ENCODE peak calls at places on chromosomes 13 and 19, in eight cellular contexts. F is transverse colon, E is astrocyte of the spinal cord, C is AG09309, H is AG04450, Z is fibroblast of mammary gland, I is fibroblast of villous mesenchyme, K is H1. J is an unnamed sample.

GRCh38 chr19:4566402-4567051 is 7.0 kb upstream of the SEMA6B start:
- DNase-seq in F (no peak), Z (no peak), I (no peak), H (no peak), E (no peak), C (no peak), K (no peak), J (no peak)

GRCh38 chr13:102399791-102400618 is 1.8 kb downstream of the FGF14 start:
- DNase-seq in H (no peak), I (no peak), E (no peak), K (no peak), F (peak), Z (peak), C (no peak), J (no peak)

GRCh38 chr19:33434886-33435705 is 61.6 kb downstream of the CEBPG start:
- DNase-seq in I (peak), K (no peak), Z (peak), F (no peak), C (no peak), H (no peak), E (peak), J (no peak)

GRCh38 chr19:52946322-52947310 is 16.1 kb downstream of the ZNF816 start:
- DNase-seq in C (no peak), H (no peak), E (peak), F (peak), Z (peak), I (peak), K (peak), J (no peak)

GRCh38 chr19:2661615-2662014 is 40.9 kb downstream of the GNG7 start:
- DNase-seq in I (no peak), F (no peak), K (no peak), C (no peak), Z (peak), H (no peak), E (no peak), J (no peak)

GRCh38 chr13:103250071-103250470 is 183.9 kb upstream of the SLC10A2 start:
- DNase-seq in H (no peak), E (no peak), F (no peak), I (no peak), K (no peak), C (no peak), Z (no peak), J (no peak)

GRCh38 chr13:98877936-98878335 is 99.9 kb downstream of the DOCK9 start:
- DNase-seq in C (no peak), Z (no peak), H (no peak), F (no peak), E (no peak), I (no peak), K (no peak), J (no peak)

GRCh38 chr13:80339841-80340642 is 884 bp downstream of the SPRY2 start:
- DNase-seq in E (peak), I (peak), K (no peak), F (peak), Z (peak), H (no peak), C (no peak), J (no peak)

GRCh38 chr13:41139296-41139966 is 6.8 kb upstream of the KBTBD6 start:
- DNase-seq in H (peak), Z (peak), E (peak), F (no peak), K (no peak), I (peak), C (no peak), J (peak)

GRCh38 chr13:75760182-75760981 is 124.3 kb downstream of the LMO7 start:
- DNase-seq in Z (peak), I (peak), C (no peak), K (no peak), F (peak), H (no peak), E (no peak), J (no peak)

GRCh38 chr13:61777281-61777680 is 361.6 kb upstream of the PCDH20 start:
- DNase-seq in Z (peak), F (no peak), I (no peak), E (peak), K (no peak), H (no peak), C (no peak), J (no peak)

DNA sequence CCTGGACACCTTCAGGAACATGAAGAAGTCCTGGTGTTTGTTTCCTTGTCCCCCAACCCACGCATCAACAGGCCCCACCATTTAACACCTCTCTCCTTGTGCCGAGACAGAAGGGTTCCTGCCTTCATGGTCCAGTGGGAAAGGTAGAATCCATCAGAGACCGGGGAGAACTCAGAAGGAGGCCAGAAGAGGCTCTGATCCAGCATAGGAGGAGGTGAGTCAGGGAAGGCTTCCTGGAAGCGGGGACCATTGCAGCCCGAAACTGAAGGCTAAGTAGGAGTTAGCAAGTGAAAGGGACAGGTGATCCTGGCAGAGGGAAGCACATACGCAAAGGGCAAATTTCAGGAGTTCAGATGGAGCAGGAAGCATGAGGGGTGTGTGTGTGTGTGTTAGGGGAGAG is 484 bp downstream of the ICAM3 start:
- DNase-seq in H (no peak), K (no peak), Z (no peak), E (no peak), I (no peak), F (no peak), C (no peak), J (no peak)
- H3K4me3 ChIP-seq in H (no peak), K (no peak), Z (no peak), E (no peak), I (no peak), F (peak), C (no peak), J (no peak)

DNA sequence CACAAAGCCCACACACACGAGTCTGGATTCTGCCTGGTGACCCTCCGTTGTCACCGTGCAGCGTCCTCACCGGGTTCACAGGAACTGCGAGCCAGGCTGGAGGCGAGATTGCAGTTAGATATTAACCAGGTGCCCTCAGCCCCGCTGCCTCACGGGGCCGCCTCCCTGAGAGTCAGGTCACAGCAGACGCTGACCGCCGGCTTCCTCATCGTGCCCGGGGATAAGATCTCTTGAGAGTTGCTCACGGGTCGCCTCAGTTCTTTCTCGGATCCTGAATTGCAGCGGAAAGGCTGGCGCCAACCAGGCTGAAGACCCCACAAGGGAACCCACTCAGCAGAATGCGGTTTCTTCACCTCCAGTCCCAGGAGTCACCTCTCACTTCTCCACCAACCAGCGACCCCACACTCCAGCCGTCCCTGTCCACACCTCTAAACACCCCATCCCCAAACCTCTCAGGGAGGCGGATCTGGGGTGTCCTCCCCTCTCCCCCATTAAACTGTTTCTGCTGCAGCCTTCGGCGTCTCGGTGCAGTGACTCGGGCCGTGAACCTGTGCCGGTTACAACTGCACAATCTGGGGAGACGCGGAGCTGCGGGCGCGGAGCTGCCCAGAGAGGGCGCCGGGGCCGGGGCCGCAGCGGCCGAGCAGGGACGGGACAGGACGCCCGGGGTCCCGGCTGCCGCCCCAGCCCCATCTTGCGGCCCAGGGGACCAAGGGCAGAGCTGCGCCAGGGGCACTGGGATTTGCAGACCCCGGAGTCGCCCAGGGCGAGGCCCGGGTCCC is 591 bp downstream of the ZNF823 start:
- DNase-seq in I (peak), C (no peak), H (no peak), Z (peak), E (peak), K (no peak), F (peak), J (peak)
- TF ChIP-seq CTCF in I (peak), C (no peak), H (no peak), Z (no peak), E (no peak), K (no peak), F (no peak), J (peak)

GRCh38 chr13:108368240-108368898 is 98.9 kb downstream of the TNFSF13B start:
- DNase-seq in H (no peak), F (no peak), E (no peak), K (no peak), I (no peak), C (no peak), Z (no peak), J (no peak)
- H3K4me3 ChIP-seq in H (no peak), F (no peak), E (no peak), K (no peak), I (no peak), C (no peak), Z (no peak), J (no peak)

GRCh38 chr13:113741101-113741731 is 17.8 kb upstream of the TMEM255B start:
- DNase-seq in K (no peak), Z (no peak), I (peak), C (no peak), F (no peak), H (no peak), E (peak), J (no peak)
- TF ChIP-seq CTCF in K (no peak), Z (no peak), I (no peak), C (no peak), F (no peak), H (no peak), E (no peak), J (no peak)

DNA sequence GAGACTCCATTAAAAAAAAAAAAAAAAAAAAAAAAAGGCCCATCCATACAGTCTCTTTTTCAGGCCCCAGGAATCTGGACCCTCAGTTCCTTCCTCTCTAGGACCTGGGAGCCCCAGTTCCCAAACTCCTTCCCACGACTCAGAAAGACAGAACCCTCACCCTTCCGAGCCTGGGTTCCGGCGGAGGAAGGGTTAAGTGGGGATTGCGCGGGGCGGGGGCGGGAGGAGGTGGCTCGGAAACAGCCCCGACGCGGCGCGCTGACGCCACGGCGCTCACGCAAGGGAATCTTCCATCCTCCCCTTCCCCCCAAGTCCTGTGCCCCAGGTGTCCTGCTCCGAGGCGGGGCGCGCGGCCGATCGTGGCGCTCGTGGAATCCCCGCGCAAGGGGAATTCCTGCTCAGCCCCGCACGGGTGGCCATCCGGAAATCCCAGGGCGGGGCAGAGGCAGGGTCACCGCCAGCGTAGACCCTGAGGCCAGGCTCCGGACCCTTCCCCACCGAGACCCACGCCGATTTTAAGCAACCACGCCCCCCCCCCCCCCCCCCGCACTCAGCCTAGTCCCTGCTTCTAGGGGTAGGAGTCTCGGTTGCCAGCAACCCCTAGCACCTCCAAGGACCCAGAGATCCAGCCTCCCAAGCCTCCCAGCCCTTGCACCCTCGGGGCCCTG is 659 bp downstream of the NFKBID start:
- DNase-seq in H (no peak), C (no peak), E (peak), F (peak), Z (peak), I (peak), K (no peak), J (no peak)
- H3K4me3 ChIP-seq in H (peak), C (peak), E (peak), F (peak), Z (peak), I (peak), K (peak), J (peak)

GRCh38 chr19:6110360-6110977 is at the start of gene RFX2:
- DNase-seq in Z (peak), C (peak), F (peak), H (peak), E (peak), K (peak), I (peak), J (peak)
- TF ChIP-seq CTCF in Z (no peak), C (no peak), F (no peak), H (no peak), E (no peak), K (no peak), I (no peak), J (no peak)

GRCh38 chr19:48746738-48747575 is at the start of gene IZUMO1:
- DNase-seq in C (no peak), H (peak), E (peak), F (peak), I (peak), K (no peak), Z (peak), J (peak)
- H3K4me3 ChIP-seq in C (peak), H (peak), E (peak), F (peak), I (peak), K (peak), Z (peak), J (peak)

GRCh38 chr19:42326969-42327368 is 1.5 kb downstream of the MEGF8 start:
- DNase-seq in F (no peak), Z (no peak), C (no peak), I (no peak), E (no peak), K (no peak), H (no peak), J (no peak)

GRCh38 chr19:42324655-42325307 is 654 bp upstream of the MEGF8 start:
- DNase-seq in K (no peak), E (no peak), Z (no peak), C (no peak), F (peak), I (no peak), H (no peak), J (no peak)

GRCh38 chr19:42325896-42326771 is 699 bp downstream of the MEGF8 start:
- DNase-seq in Z (no peak), C (no peak), E (no peak), K (no peak), H (no peak), I (no peak), F (no peak), J (no peak)

GRCh38 chr19:42323852-42324654 is 1.4 kb upstream of the MEGF8 start:
- DNase-seq in H (no peak), I (no peak), C (no peak), Z (no peak), F (peak), E (no peak), K (no peak), J (no peak)

DNA sequence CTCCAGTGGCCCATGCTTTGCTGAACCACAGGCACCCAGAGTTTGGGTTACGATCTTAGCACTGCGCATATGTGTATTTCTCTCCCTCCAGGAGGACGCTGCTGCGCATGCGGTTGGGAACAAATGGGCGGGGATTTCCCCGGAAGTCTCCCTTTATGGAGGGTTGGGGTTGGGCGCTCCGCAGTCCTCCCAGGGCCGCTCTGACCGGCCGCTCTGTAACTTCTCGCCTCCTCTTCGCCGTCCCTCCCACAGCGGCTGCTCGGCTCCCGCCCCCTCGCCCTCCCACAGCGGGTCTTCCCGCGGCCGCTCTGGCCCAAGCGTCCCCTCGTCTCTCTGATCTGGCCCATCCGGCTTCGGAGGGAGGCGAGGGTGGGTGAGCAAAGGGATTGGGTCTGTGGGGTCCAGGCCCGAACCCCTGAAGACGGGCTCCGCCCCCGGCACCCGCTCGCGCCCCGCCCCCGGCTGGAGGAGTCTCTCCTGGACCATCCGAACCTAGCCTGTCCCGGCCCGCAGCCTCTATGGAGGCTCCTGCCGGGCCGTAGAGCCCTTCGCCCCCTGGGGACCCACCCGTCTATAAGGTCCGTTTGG is at the start of gene MEGF8:
- DNase-seq in F (peak), I (peak), C (peak), K (peak), Z (peak), E (peak), H (peak), J (peak)
- TF ChIP-seq CTCF in F (peak), I (peak), C (peak), K (peak), Z (no peak), E (peak), H (peak), J (no peak)

J was measured in epithelial cell of proximal tubule.